ENCODE peak calls at places on chromosomes 6 and 20, in seven cellular contexts. A is PC-9; Z is tibial nerve; I is AG04450; W is CD8-positive, alpha-beta T cell; Y is mucosa of descending colon; F is lower lobe of right lung. U is an unnamed sample. For H3K9me3, the result is how much of the 10 kb centered on the place peaks cover.

GRCh38 chr6:16625319-16626240 is 135.7 kb downstream of the ATXN1 start:
- DNase-seq in A (no peak), Z (no peak), I (no peak), W (no peak), Y (no peak), F (no peak), U (no peak)

GRCh38 chr20:62994850-62995249 is 11.9 kb downstream of the BHLHE23 start:
- DNase-seq in A (no peak), Z (no peak), I (no peak), W (no peak), Y (no peak), F (no peak), U (no peak)

GRCh38 chr6:47162793-47163192 is 120.7 kb upstream of the ADGRF1 start:
- DNase-seq in A (no peak), Z (no peak), I (no peak), W (no peak), Y (no peak), F (no peak), U (no peak)

GRCh38 chr20:59403261-59403961 is 103.0 kb downstream of the EDN3 start:
- DNase-seq in A (no peak), Z (no peak), I (no peak), W (peak), Y (peak), F (peak), U (no peak)

GRCh38 chr20:63499333-63499969 is 568 bp upstream of the EEF1A2 start:
- DNase-seq in A (no peak), Z (no peak), I (no peak), W (no peak), Y (no peak), F (no peak), U (peak)

GRCh38 chr20:58695895-58696375 is 3.3 kb downstream of the NPEPL1 start:
- DNase-seq in A (no peak), Z (peak), I (no peak), W (peak), Y (no peak), F (no peak), U (no peak)

GRCh38 chr6:68279793-68280557 is 355.1 kb upstream of the ADGRB3 start:
- DNase-seq in A (no peak), Z (no peak), I (no peak), W (no peak), Y (no peak), F (peak), U (no peak)

GRCh38 chr20:37932919-37933318 is 30.0 kb downstream of the VSTM2L start:
- DNase-seq in A (peak), Z (no peak), I (no peak), W (no peak), Y (no peak), F (no peak), U (no peak)

GRCh38 chr6:159268511-159268910 is 99.3 kb downstream of the FNDC1 start:
- DNase-seq in A (no peak), Z (no peak), I (no peak), W (no peak), Y (no peak), F (no peak), U (no peak)

GRCh38 chr6:91634791-91635190 is 1047.9 kb upstream of the MAP3K7 start:
- DNase-seq in A (no peak), Z (no peak), I (no peak), W (no peak), Y (no peak), F (no peak), U (no peak)

GRCh38 chr20:48238781-48239180 is 453.5 kb upstream of the SULF2 start:
- DNase-seq in A (no peak), Z (no peak), I (no peak), W (no peak), Y (no peak), F (no peak), U (peak)

GRCh38 chr20:44532248-44532980 is 10.5 kb upstream of the SERINC3 start:
- DNase-seq in A (no peak), Z (no peak), I (no peak), W (no peak), Y (no peak), F (no peak), U (no peak)

GRCh38 chr6:14743465-14744211 is 502.2 kb upstream of the JARID2 start:
- DNase-seq in A (peak), Z (no peak), I (peak), W (no peak), Y (no peak), F (peak), U (no peak)

GRCh38 chr6:163383912-163384311 is 30.6 kb upstream of the QKI start:
- DNase-seq in A (peak), Z (no peak), I (no peak), W (no peak), Y (no peak), F (no peak), U (no peak)

GRCh38 chr6:121430514-121431460 is 4.7 kb upstream of the GJA1 start:
- DNase-seq in A (no peak), Z (no peak), I (peak), W (no peak), Y (peak), F (no peak), U (no peak)

GRCh38 chr20:15195378-15195777 is 858.0 kb upstream of the FLRT3 start:
- DNase-seq in A (no peak), Z (no peak), I (no peak), W (no peak), Y (no peak), F (no peak), U (no peak)

GRCh38 chr6:5139828-5140771 is 55.0 kb downstream of the PPP1R3G start:
- DNase-seq in A (no peak), Z (no peak), I (no peak), W (no peak), Y (no peak), F (no peak), U (no peak)

GRCh38 chr6:109019911-109020310 is 74.7 kb downstream of the SESN1 start:
- DNase-seq in A (no peak), Z (no peak), I (no peak), W (no peak), Y (no peak), F (no peak), U (no peak)

GRCh38 chr6:132814716-132815570 is 574 bp downstream of the RPS12 start:
- DNase-seq in A (no peak), Z (no peak), I (no peak), W (peak), Y (no peak), F (peak), U (no peak)

GRCh38 chr6:163332575-163332974 is 81.9 kb upstream of the QKI start:
- DNase-seq in A (no peak), Z (no peak), I (no peak), W (no peak), Y (no peak), F (no peak), U (no peak)

GRCh38 chr6:157420497-157420896 is 39.5 kb downstream of the ZDHHC14 start:
- DNase-seq in A (no peak), Z (no peak), I (no peak), W (no peak), Y (no peak), F (no peak), U (no peak)

GRCh38 chr20:7579888-7580287 is 360.4 kb downstream of the HAO1 start:
- DNase-seq in A (no peak), Z (no peak), I (no peak), W (no peak), Y (no peak), F (no peak), U (no peak)

GRCh38 chr6:24439858-24440539 is 37.3 kb downstream of the MRS2 start:
- DNase-seq in A (no peak), Z (no peak), I (no peak), W (no peak), Y (no peak), F (no peak), U (no peak)

GRCh38 chr6:21181866-21182265 is 411.7 kb upstream of the SOX4 start:
- DNase-seq in A (no peak), Z (no peak), I (no peak), W (no peak), Y (no peak), F (no peak), U (no peak)

GRCh38 chr20:44343162-44343675 is 6.4 kb downstream of the R3HDML start:
- DNase-seq in A (no peak), Z (no peak), I (no peak), W (no peak), Y (no peak), F (no peak), U (no peak)

GRCh38 chr6:164098857-164099534 is 684.5 kb downstream of the QKI start:
- DNase-seq in A (no peak), Z (no peak), I (no peak), W (no peak), Y (no peak), F (no peak), U (peak)

GRCh38 chr6:10373642-10374359 is 41.1 kb downstream of the TFAP2A start:
- DNase-seq in A (no peak), Z (no peak), I (no peak), W (no peak), Y (no peak), F (no peak), U (peak)

DNA sequence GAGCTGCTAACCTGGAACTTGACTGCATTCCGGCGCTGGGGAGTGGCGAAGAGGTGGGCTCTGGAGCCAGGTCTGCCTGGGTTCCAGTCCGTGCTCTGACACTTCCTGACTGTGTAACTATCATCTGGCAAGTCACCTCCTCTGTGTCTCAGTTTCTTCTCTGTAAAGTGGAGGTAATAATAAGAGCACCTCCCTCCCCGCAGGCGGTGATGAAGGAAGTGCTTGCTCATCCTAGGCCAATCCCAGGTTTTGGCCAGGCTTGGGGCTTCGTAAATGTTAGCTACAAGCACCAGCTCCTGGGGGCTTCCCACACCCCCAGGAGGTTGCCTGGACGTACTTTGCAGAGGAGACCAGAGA is 32.8 kb downstream of the SNAI1 start:
- DNase-seq in A (no peak), Z (no peak), I (no peak), W (no peak), Y (no peak), F (no peak), U (no peak)
- H3K9me3 ChIP-seq in A (under half), Z (under half), I (under half), W (under half), Y (under half), F (under half), U (under half)

GRCh38 chr6:167839755-167840154 is 13.0 kb downstream of the AFDN start:
- DNase-seq in A (no peak), Z (no peak), I (no peak), W (no peak), Y (no peak), F (no peak), U (no peak)
- TF ChIP-seq CTCF in A (no peak), Z (no peak), I (no peak), W (no peak), Y (no peak), F (no peak), U (no peak)

GRCh38 chr6:3088446-3088845 is 20.2 kb downstream of the RIPK1 start:
- DNase-seq in A (no peak), Z (no peak), I (no peak), W (no peak), Y (no peak), F (no peak), U (no peak)
- H3K9me3 ChIP-seq in A (under half), Z (under half), I (under half), W (under half), Y (under half), F (under half), U (under half)

GRCh38 chr20:1324598-1325172 is 4.3 kb downstream of the SDCBP2 start:
- DNase-seq in A (no peak), Z (no peak), I (peak), W (peak), Y (no peak), F (no peak), U (peak)

GRCh38 chr20:1326031-1326930 is 2.7 kb downstream of the SDCBP2 start:
- DNase-seq in A (no peak), Z (no peak), I (no peak), W (peak), Y (no peak), F (no peak), U (no peak)

GRCh38 chr20:1327241-1327653 is 1.7 kb downstream of the SDCBP2 start:
- DNase-seq in A (no peak), Z (no peak), I (no peak), W (peak), Y (peak), F (peak), U (no peak)

GRCh38 chr20:1323830-1324597 is 4.9 kb downstream of the SDCBP2 start:
- DNase-seq in A (no peak), Z (no peak), I (no peak), W (no peak), Y (no peak), F (no peak), U (peak)

GRCh38 chr20:1325173-1326030 is 3.5 kb downstream of the SDCBP2 start:
- DNase-seq in A (peak), Z (peak), I (peak), W (peak), Y (peak), F (peak), U (peak)
- TF ChIP-seq CTCF in A (no peak), Z (peak), I (no peak), W (no peak), Y (no peak), F (peak), U (no peak)

GRCh38 chr6:19736066-19736465 is 101.1 kb upstream of the ID4 start:
- DNase-seq in A (no peak), Z (no peak), I (no peak), W (no peak), Y (no peak), F (no peak), U (no peak)

GRCh38 chr6:19734061-19734460 is 103.1 kb upstream of the ID4 start:
- DNase-seq in A (no peak), Z (no peak), I (no peak), W (no peak), Y (no peak), F (no peak), U (no peak)

GRCh38 chr6:19734519-19734918 is 102.7 kb upstream of the ID4 start:
- DNase-seq in A (no peak), Z (no peak), I (no peak), W (no peak), Y (no peak), F (no peak), U (no peak)

GRCh38 chr6:19731286-19731685 is 105.9 kb upstream of the ID4 start:
- DNase-seq in A (peak), Z (no peak), I (peak), W (no peak), Y (no peak), F (no peak), U (no peak)
- H3K9me3 ChIP-seq in A (under half), Z (under half), I (under half), W (under half), Y (under half), F (under half), U (under half)

DNA sequence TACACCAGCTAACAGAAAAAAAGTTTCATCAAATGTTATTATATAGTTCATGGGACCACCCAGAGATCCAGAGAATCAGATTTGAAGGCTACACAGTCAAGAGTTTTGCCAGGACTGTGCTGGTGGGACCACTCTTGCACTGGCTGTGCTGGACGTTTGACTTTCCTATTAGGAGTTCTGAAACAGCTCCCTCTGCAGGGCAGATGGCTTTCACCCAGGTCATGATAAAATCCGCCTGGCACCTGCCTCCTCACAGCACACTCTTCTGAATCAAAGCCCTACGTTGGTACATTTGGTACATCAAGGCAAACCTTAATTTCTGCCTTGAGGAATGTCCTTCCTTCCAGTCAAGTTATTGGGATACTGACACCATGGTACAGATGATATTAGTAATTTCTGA is 302.1 kb downstream of the ZNF217 start:
- DNase-seq in A (no peak), Z (no peak), I (no peak), W (no peak), Y (peak), F (no peak), U (peak)
- TF ChIP-seq CTCF in A (no peak), Z (no peak), I (no peak), W (no peak), Y (no peak), F (no peak), U (peak)

GRCh38 chr6:331622-332521 is 39.6 kb downstream of the DUSP22 start:
- DNase-seq in A (no peak), Z (peak), I (no peak), W (no peak), Y (no peak), F (peak), U (no peak)
- H3K9me3 ChIP-seq in A (under half), Z (under half), I (under half), W (under half), Y (under half), F (under half), U (under half)

U was measured in Caco-2.